ENCODE peak calls at places on chromosomes 4 and X, in eight cellular contexts. M is GM23248, D is neural progenitor cell, A is IMR-90, I is GM12878, X is foreskin keratinocyte, R is ovary, B is adrenal gland. W is an unnamed sample.

GRCh38 chrX:25005382-25006185 is 10.2 kb downstream of the ARX start:
- DNase-seq in A (no peak), D (peak; percentile 53), R (peak; percentile 26), X (no peak), I (no peak), B (no peak), M (peak; percentile 26), W (no peak)

GRCh38 chr4:2537011-2537830 is 774 bp downstream of the FAM193A start:
- DNase-seq in R (peak; percentile 44), D (no peak), B (peak; percentile 58), X (peak; percentile 39), I (no peak), A (peak; percentile 24), M (peak; percentile 74), W (peak; percentile 54)

GRCh38 chr4:75432683-75433082 is 81.5 kb downstream of the RCHY1 start:
- DNase-seq in A (peak; percentile 7), B (no peak), I (no peak), R (no peak), M (peak; percentile 35), D (peak; percentile 31), X (peak; percentile 6), W (peak; percentile 42)

GRCh38 chr4:76811604-76812412 is 86.1 kb downstream of the SOWAHB start:
- DNase-seq in D (peak; percentile 28), R (peak; percentile 41), I (no peak), X (no peak), A (peak; percentile 69), M (peak; percentile 45), B (no peak), W (peak; percentile 66)

GRCh38 chrX:147376601-147377387 is 534.9 kb upstream of the FMR1 start:
- DNase-seq in A (no peak), I (no peak), M (no peak), R (peak; percentile 9), X (no peak), D (peak; percentile 58), B (peak; percentile 65), W (no peak)

GRCh38 chrX:70079297-70079696 is 17.0 kb downstream of the OTUD6A start:
- DNase-seq in I (no peak), R (no peak), M (no peak), X (no peak), A (no peak), D (no peak), B (no peak), W (no peak)

GRCh38 chr4:6424425-6424824 is 48.0 kb downstream of the PPP2R2C start:
- DNase-seq in D (no peak), A (no peak), R (no peak), X (no peak), M (no peak), I (no peak), B (no peak), W (no peak)

GRCh38 chr4:180665994-180666818 is 1577.0 kb upstream of the TENM3 start:
- DNase-seq in I (no peak), B (peak; percentile 49), X (peak; percentile 38), A (peak; percentile 63), M (peak; percentile 66), D (peak; percentile 86), R (no peak), W (peak; percentile 83)

GRCh38 chrX:113305496-113305895 is 464.9 kb upstream of the AMOT start:
- DNase-seq in A (peak; percentile 4), M (peak; percentile 82), B (no peak), D (no peak), R (no peak), X (peak; percentile 25), I (no peak), W (no peak)

GRCh38 chr4:163251204-163251603 is 81.2 kb downstream of the NPY1R start:
- DNase-seq in R (no peak), D (peak; percentile 43), X (peak; percentile 2), A (no peak), I (no peak), M (peak; percentile 1), B (no peak), W (no peak)

GRCh38 chr4:137226900-137227299 is 305.4 kb downstream of the PCDH18 start:
- DNase-seq in M (peak; percentile 23), I (no peak), A (peak; percentile 16), D (peak; percentile 27), R (no peak), X (peak; percentile 18), B (no peak), W (peak; percentile 25)

GRCh38 chr4:26867914-26868684 is 7.5 kb downstream of the STIM2 start:
- DNase-seq in A (peak; percentile 10), I (no peak), M (no peak), R (no peak), X (no peak), B (no peak), D (no peak), W (no peak)

GRCh38 chr4:6222761-6223292 is 22.5 kb upstream of the JAKMIP1 start:
- DNase-seq in M (no peak), D (peak; percentile 60), I (no peak), R (no peak), X (no peak), B (no peak), A (no peak), W (no peak)

GRCh38 chr4:30870513-30870912 is 150.3 kb downstream of the PCDH7 start:
- DNase-seq in A (no peak), D (no peak), M (no peak), I (no peak), X (peak; percentile 13), R (no peak), B (no peak), W (no peak)

GRCh38 chr4:41160010-41160789 is 54.1 kb downstream of the APBB2 start:
- DNase-seq in A (peak; percentile 96), B (peak; percentile 43), M (peak; percentile 90), R (no peak), X (peak; percentile 99), D (no peak), I (no peak), W (peak; percentile 73)

GRCh38 chr4:2928242-2929155 is 34.7 kb downstream of the NOP14 start:
- DNase-seq in B (no peak), A (no peak), M (no peak), I (no peak), D (no peak), X (no peak), R (no peak), W (no peak)

DNA sequence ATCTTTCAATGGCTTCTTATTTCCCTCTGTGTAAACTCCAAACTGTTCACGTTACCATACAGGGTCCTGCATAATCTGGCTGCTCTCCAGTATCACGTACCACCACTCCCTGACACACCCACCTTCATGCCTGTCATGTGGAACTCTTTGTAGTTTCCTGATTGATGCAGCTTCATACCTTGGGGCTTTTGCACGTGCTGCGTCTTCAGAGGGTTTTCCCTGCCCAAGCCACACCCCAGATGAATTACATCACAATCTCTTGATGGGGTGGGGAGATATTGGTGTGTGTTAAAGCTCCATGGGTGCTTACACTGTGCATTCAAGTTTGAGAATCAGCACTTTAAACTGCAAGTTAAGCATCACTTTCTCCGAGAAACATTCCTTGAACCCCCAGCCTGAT is 101.9 kb downstream of the CT47B1 start:
- DNase-seq in R (no peak), M (no peak), B (no peak), X (no peak), A (no peak), D (no peak), I (no peak), W (no peak)
- H3K4me1 ChIP-seq in R (no peaks in the 10 kb centered on the region), M (peaks cover 21% of the 10 kb centered on the region), B (no peaks in the 10 kb centered on the region), X (no peaks in the 10 kb centered on the region), A (no peaks in the 10 kb centered on the region), D (no peaks in the 10 kb centered on the region), I (no peaks in the 10 kb centered on the region), W (peaks cover under 1% of the 10 kb centered on the region)

GRCh38 chrX:132031867-132032266 is 8.8 kb downstream of the STK26 start:
- DNase-seq in A (no peak), B (no peak), R (no peak), M (no peak), X (no peak), I (no peak), D (no peak), W (no peak)
- H3K4me1 ChIP-seq in A (no peaks in the 10 kb centered on the region), B (no peaks in the 10 kb centered on the region), R (no peaks in the 10 kb centered on the region), M (no peaks in the 10 kb centered on the region), X (peaks cover 4% of the 10 kb centered on the region), I (no peaks in the 10 kb centered on the region), D (peaks cover 2% of the 10 kb centered on the region), W (no peaks in the 10 kb centered on the region)

DNA sequence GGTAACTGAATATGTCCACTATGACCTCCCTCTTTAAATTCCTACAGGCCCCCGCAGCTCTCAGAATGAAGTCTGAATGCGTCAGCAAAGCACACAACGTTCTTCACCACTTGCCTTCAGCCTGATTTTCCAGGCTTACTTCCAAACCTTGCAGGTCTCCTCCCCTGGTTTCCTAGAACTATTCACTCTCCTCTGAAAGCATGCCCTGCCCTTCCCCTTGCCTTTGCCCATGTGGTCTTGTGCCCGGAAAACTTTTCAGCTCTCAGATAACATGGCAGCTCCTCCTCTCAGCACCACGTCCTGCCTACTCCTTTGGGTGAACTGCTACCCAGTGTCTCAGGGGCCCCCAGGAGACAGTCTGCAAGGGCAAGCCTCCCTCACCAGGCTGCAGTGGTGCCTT is 268.5 kb upstream of the LDB2 start:
- DNase-seq in X (no peak), I (no peak), M (peak; percentile 57), A (no peak), B (no peak), R (no peak), D (no peak), W (no peak)
- H3K4me1 ChIP-seq in X (no peaks in the 10 kb centered on the region), I (no peaks in the 10 kb centered on the region), M (peaks cover 62% of the 10 kb centered on the region), A (peaks cover 9% of the 10 kb centered on the region), B (no peaks in the 10 kb centered on the region), R (peaks cover 5% of the 10 kb centered on the region), D (no peaks in the 10 kb centered on the region), W (no peaks in the 10 kb centered on the region)

DNA sequence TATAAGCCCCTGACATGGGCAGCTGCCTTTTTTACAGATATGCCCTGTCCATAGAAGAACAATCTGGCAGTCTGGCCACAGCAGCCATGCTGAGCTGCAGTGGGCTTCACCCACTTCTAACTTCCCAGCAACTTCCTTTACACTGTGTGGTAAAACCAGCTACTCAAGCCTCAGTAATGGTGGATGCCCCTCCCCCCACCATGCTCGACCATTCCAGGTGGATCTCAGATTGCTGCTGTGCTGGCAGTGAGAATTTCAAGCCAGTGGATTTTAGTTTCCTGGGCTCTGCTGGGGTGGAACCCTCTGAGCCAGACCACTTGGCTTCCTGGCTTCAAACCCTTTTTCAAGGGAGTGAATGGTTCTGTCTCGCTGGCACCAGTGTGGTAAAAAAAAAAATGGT is 355.9 kb upstream of the EDA2R start:
- DNase-seq in M (no peak), B (no peak), I (no peak), X (no peak), D (no peak), R (no peak), A (no peak), W (no peak)
- H3K4me1 ChIP-seq in M (no peaks in the 10 kb centered on the region), B (no peaks in the 10 kb centered on the region), I (no peaks in the 10 kb centered on the region), X (no peaks in the 10 kb centered on the region), D (no peaks in the 10 kb centered on the region), R (no peaks in the 10 kb centered on the region), A (no peaks in the 10 kb centered on the region), W (no peaks in the 10 kb centered on the region)

W was measured in SJCRH30.